ENCODE peak calls at places on chromosomes 3 and 15, in five cellular contexts. H is psoas muscle, I is T-helper 1 cell, Z is posterior cingulate gyrus, C is T47D. X is an unnamed sample.

GRCh38 chr3:127729556-127730056 is 56.9 kb downstream of the ABTB1 start:
- DNase-seq in H (no peak), I (no peak), Z (peak), C (no peak), X (no peak)

GRCh38 chr15:77538011-77538410 is 94.7 kb downstream of the LINGO1 start:
- DNase-seq in H (no peak), I (no peak), Z (no peak), C (no peak), X (no peak)

GRCh38 chr3:47414666-47415587 is 34.1 kb downstream of the PTPN23 start:
- DNase-seq in H (no peak), I (no peak), Z (no peak), C (no peak), X (no peak)

GRCh38 chr3:116413319-116413718 is 32.0 kb downstream of the LSAMP start:
- DNase-seq in H (no peak), I (no peak), Z (no peak), C (no peak), X (no peak)

GRCh38 chr15:99450896-99451358 is 114.9 kb upstream of the MEF2A start:
- DNase-seq in H (no peak), I (peak), Z (no peak), C (no peak), X (no peak)

GRCh38 chr15:51802593-51802992 is 26.9 kb upstream of the TMOD3 start:
- DNase-seq in H (no peak), I (no peak), Z (no peak), C (no peak), X (no peak)

GRCh38 chr3:157477441-157477840 is 25.8 kb downstream of the VEPH1 start:
- DNase-seq in H (no peak), I (no peak), Z (no peak), C (no peak), X (no peak)

GRCh38 chr15:51390932-51391432 is 49.5 kb downstream of the GLDN start:
- DNase-seq in H (no peak), I (no peak), Z (no peak), C (no peak), X (no peak)

GRCh38 chr3:85835857-85836470 is 877.2 kb downstream of the CADM2 start:
- DNase-seq in H (no peak), I (no peak), Z (no peak), C (no peak), X (no peak)

GRCh38 chr15:71572452-71573053 is 237.8 kb upstream of the NR2E3 start:
- DNase-seq in H (no peak), I (no peak), Z (no peak), C (peak), X (no peak)

GRCh38 chr15:74368121-74368520 is 675 bp upstream of the CYP11A1 start:
- DNase-seq in H (no peak), I (no peak), Z (no peak), C (no peak), X (no peak)

GRCh38 chr3:169146112-169146665 is 517.3 kb downstream of the MECOM start:
- DNase-seq in H (peak), I (no peak), Z (no peak), C (peak), X (no peak)